ENCODE peak calls at places on chromosomes 7 and 10, in six cellular contexts. G is WTC11, Z is HepG2, F is GM23338, K is H1, Q is GM12878. V is an unnamed sample.

GRCh38 chr10:30782543-30783461 is 153.2 kb upstream of the LYZL2 start:
- DNase-seq in F (no peak), G (no peak), Z (no peak), K (no peak), Q (peak; percentile 35), V (no peak)

GRCh38 chr7:43105521-43106120 is 6.8 kb upstream of the HECW1 start:
- DNase-seq in G (no peak), K (no peak), Z (no peak), F (no peak), Q (no peak), V (no peak)

GRCh38 chr7:99418260-99418659 is 9.5 kb downstream of the BUD31 start:
- DNase-seq in F (no peak), K (no peak), Q (no peak), Z (no peak), G (no peak), V (no peak)

GRCh38 chr10:13712799-13713581 is 126.2 kb downstream of the PRPF18 start:
- DNase-seq in K (no peak), Z (no peak), Q (peak; percentile 82), G (no peak), F (no peak), V (peak; percentile 74)

GRCh38 chr10:32846974-32847373 is 111.1 kb downstream of the ITGB1 start:
- DNase-seq in Z (no peak), K (no peak), Q (no peak), F (peak; percentile 19), G (no peak), V (no peak)

GRCh38 chr10:8614054-8614565 is 559.6 kb downstream of the GATA3 start:
- DNase-seq in Q (no peak), F (no peak), Z (no peak), G (no peak), K (no peak), V (no peak)

GRCh38 chr10:31961264-31961663 is 32.6 kb upstream of the ARHGAP12 start:
- DNase-seq in K (no peak), G (no peak), F (no peak), Z (no peak), Q (no peak), V (no peak)

GRCh38 chr7:73741600-73741999 is 3.0 kb upstream of the ABHD11 start:
- DNase-seq in G (peak; percentile 65), K (peak; percentile 59), Q (no peak), F (peak; percentile 81), Z (no peak), V (no peak)

GRCh38 chr10:121478590-121478989 is 119.7 kb downstream of the FGFR2 start:
- DNase-seq in Q (no peak), G (no peak), Z (no peak), K (no peak), F (no peak), V (no peak)

GRCh38 chr7:71754828-71755227 is 622.9 kb downstream of the GALNT17 start:
- DNase-seq in F (no peak), Q (no peak), K (no peak), G (no peak), Z (no peak), V (no peak)

GRCh38 chr10:91632671-91633550 is at the start of gene PPP1R3C:
- DNase-seq in K (peak; percentile 90), G (peak; percentile 85), F (peak; percentile 92), Z (peak; percentile 87), Q (no peak), V (no peak)

GRCh38 chr7:143967398-143967797 is 12.8 kb downstream of the OR2F1 start:
- DNase-seq in G (no peak), F (no peak), Z (no peak), K (no peak), Q (no peak), V (no peak)

GRCh38 chr10:79142064-79142491 is 73.3 kb downstream of the ZMIZ1 start:
- DNase-seq in K (no peak), F (no peak), G (no peak), Z (no peak), Q (no peak), V (no peak)

GRCh38 chr7:150903627-150904026 is 51.3 kb downstream of the AOC1 start:
- DNase-seq in Q (no peak), Z (no peak), G (no peak), K (no peak), F (no peak), V (peak; percentile 6)

GRCh38 chr10:111076682-111077661 is at the start of gene ADRA2A:
- DNase-seq in G (peak; percentile 73), Z (no peak), Q (no peak), K (peak; percentile 79), F (peak; percentile 75), V (no peak)

GRCh38 chr10:77282163-77282562 is 355.4 kb downstream of the KCNMA1 start:
- DNase-seq in Z (no peak), F (no peak), G (no peak), Q (no peak), K (no peak), V (no peak)

GRCh38 chr10:106189254-106189653 is 975.3 kb downstream of the SORCS1 start:
- DNase-seq in G (peak; percentile 64), Z (peak; percentile 5), K (peak; percentile 53), Q (no peak), F (peak; percentile 87), V (no peak)

GRCh38 chr7:45701701-45702460 is 127.7 kb downstream of the ADCY1 start:
- DNase-seq in G (peak; percentile 3), Z (no peak), F (no peak), Q (no peak), K (no peak), V (no peak)

GRCh38 chr7:130793855-130794618 is 60.0 kb upstream of the KLF14 start:
- DNase-seq in G (no peak), F (peak; percentile 43), Z (peak; percentile 18), Q (no peak), K (no peak), V (no peak)

GRCh38 chr10:66982792-66983481 is 57.1 kb downstream of the LRRTM3 start:
- DNase-seq in K (no peak), F (peak; percentile 12), G (no peak), Z (no peak), Q (no peak), V (no peak)

GRCh38 chr10:79211616-79212015 is 135.7 kb upstream of the PPIF start:
- DNase-seq in Q (no peak), G (no peak), F (no peak), K (no peak), Z (no peak), V (no peak)

GRCh38 chr10:124323145-124323725 is 95.5 kb downstream of the OAT start:
- DNase-seq in Q (no peak), F (no peak), G (no peak), Z (no peak), K (no peak), V (no peak)

GRCh38 chr7:111329367-111330234 is 232.7 kb downstream of the IMMP2L start:
- DNase-seq in F (peak; percentile 5), Q (no peak), K (no peak), G (no peak), Z (no peak), V (no peak)

GRCh38 chr7:6273380-6273837 is 985 bp upstream of the CYTH3 start:
- DNase-seq in G (no peak), F (no peak), K (no peak), Z (peak; percentile 38), Q (no peak), V (no peak)

GRCh38 chr7:136133491-136133990 is 156.4 kb upstream of the MTPN start:
- DNase-seq in F (peak; percentile 11), K (no peak), G (no peak), Z (no peak), Q (no peak), V (no peak)

DNA sequence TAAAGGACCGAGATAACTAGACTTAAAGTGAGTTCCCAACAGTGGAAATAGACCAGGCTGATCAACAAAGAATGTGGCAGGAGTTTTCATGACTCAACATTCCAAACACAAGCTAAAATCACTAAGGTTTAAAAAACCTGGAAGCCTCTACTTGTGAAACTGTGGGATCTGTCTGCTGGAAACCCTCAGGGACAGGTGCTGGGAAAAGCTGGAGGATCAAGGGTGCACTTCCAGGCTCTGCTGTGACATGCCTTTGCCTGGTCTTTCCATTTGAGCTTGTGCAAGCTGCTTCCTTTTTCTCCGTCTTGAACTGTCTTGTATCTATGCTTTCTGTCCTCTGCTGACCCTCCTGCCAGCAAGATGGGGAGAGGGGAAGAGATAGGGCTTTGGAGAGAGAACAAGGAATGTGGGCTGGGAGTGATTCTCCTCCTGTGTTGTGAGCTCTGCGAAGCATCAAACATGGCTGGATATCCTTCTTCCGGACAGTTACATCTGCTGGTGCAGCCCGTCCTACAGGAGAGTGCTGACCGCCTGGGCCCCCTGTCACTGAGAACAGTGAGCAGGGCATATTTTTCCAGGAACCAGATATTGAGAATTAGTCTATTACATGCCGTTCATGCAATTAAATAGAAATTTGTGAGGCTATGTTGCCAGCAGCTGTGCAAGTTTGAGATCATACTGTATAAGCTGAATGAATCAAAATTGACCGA is 25.5 kb downstream of the ARHGAP22 start:
- DNase-seq in F (no peak), G (no peak), K (no peak), Q (no peak), Z (no peak), V (no peak)
- TF ChIP-seq CREB1 in F (no peak), G (no peak), K (no peak), Q (no peak), Z (no peak), V (no peak)

GRCh38 chr7:155969192-155969929 is 157.1 kb upstream of the SHH start:
- DNase-seq in G (no peak), F (no peak), K (no peak), Z (no peak), Q (no peak), V (no peak)
- TF ChIP-seq CREB1 in G (no peak), F (no peak), K (no peak), Z (no peak), Q (no peak), V (no peak)

GRCh38 chr7:48179631-48180030 is 8.4 kb downstream of the ABCA13 start:
- DNase-seq in Z (no peak), K (no peak), F (no peak), G (no peak), Q (no peak), V (no peak)

GRCh38 chr7:48180981-48181380 is 9.7 kb downstream of the ABCA13 start:
- DNase-seq in F (no peak), Q (no peak), Z (no peak), K (no peak), G (no peak), V (no peak)

GRCh38 chr7:48182736-48183369 is 11.6 kb downstream of the ABCA13 start:
- DNase-seq in Q (no peak), Z (no peak), K (no peak), F (no peak), G (no peak), V (no peak)

GRCh38 chr7:48183370-48183743 is 12.1 kb downstream of the ABCA13 start:
- DNase-seq in G (no peak), Z (no peak), K (no peak), F (peak; percentile 22), Q (no peak), V (no peak)

DNA sequence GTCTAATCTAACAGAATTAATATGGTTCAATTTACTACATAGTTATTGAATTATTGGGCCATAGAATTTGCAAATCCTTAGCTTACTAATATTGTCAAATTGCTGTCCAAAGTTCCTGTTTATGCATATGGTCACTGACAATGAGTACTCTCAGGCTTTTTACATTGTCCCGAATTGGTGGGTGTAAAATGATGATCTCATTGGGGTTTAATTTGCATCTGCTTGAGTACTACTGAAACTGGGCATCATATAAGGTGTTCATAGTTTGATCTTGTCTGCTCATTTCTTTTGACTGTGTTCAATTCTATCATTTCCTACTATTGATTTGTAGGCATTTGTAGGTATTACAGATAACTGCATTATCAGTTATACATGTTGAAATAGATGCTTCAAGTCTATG is 12.7 kb downstream of the ABCA13 start:
- DNase-seq in Q (no peak), G (no peak), K (no peak), F (no peak), Z (no peak), V (no peak)
- TF ChIP-seq CREB1 in Q (no peak), G (no peak), K (no peak), F (no peak), Z (no peak), V (no peak)

GRCh38 chr10:86073199-86073977 is 293.2 kb downstream of the GRID1 start:
- DNase-seq in Z (no peak), F (no peak), K (peak; percentile 24), G (no peak), Q (no peak), V (no peak)
- TF ChIP-seq CREB1 in Z (no peak), F (no peak), K (no peak), G (no peak), Q (no peak), V (no peak)